ENCODE peak calls at places on chromosomes 12 and 14, in eight cellular contexts. K is neuronal stem cell, J is IMR-90, S is fibroblast of lung, H is PC-3, D is HepG2, V is astrocyte, T is mammary epithelial cell. O is an unnamed sample.
A peak's percentile ranks its signal among the peaks of the same experiment; 100 is the strongest.

GRCh38 chr14:45679852-45680251 is 426.9 kb upstream of the MIS18BP1 start:
- DNase-seq in J (peak; percentile 69), T (peak; percentile 66), V (peak; percentile 89), K (no peak), S (peak; percentile 92), H (peak; percentile 95), D (no peak), O (peak; percentile 56)

GRCh38 chr14:53924754-53925153 is 31.9 kb downstream of the BMP4 start:
- DNase-seq in J (peak; percentile 95), V (peak; percentile 96), D (peak; percentile 37), K (no peak), S (peak; percentile 95), H (peak; percentile 95), T (peak; percentile 93), O (peak; percentile 82)

GRCh38 chr12:132154941-132155770 is 10.9 kb downstream of the NOC4L start:
- DNase-seq in H (no peak), D (no peak), J (no peak), K (no peak), S (no peak), T (no peak), V (no peak), O (no peak)

GRCh38 chr12:104478396-104479140 is 21.8 kb downstream of the CHST11 start:
- DNase-seq in K (no peak), H (no peak), V (no peak), T (no peak), D (no peak), S (peak; percentile 38), J (no peak), O (no peak)

GRCh38 chr12:108117163-108117849 is 11.8 kb upstream of the WSCD2 start:
- DNase-seq in D (no peak), H (no peak), V (no peak), J (no peak), T (peak; percentile 61), S (no peak), K (no peak), O (no peak)

GRCh38 chr12:123990512-123990911 is 17.5 kb downstream of the ZNF664 start:
- DNase-seq in V (no peak), D (no peak), H (no peak), K (no peak), S (peak; percentile 30), J (peak; percentile 46), T (no peak), O (peak; percentile 69)

GRCh38 chr12:32780111-32780510 is 24.4 kb upstream of the YARS2 start:
- DNase-seq in S (peak; percentile 57), H (peak; percentile 53), T (no peak), K (no peak), D (no peak), J (no peak), V (peak; percentile 42), O (no peak)

GRCh38 chr12:111733340-111733739 is 33.4 kb upstream of the ALDH2 start:
- DNase-seq in T (no peak), S (no peak), V (no peak), K (no peak), D (no peak), J (no peak), H (no peak), O (no peak)

GRCh38 chr14:87149583-87150354 is 843.2 kb downstream of the GALC start:
- DNase-seq in H (no peak), D (no peak), K (no peak), S (peak; percentile 80), V (peak; percentile 77), J (peak; percentile 77), T (peak; percentile 23), O (peak; percentile 76)

GRCh38 chr12:93947486-93947885 is 200.9 kb upstream of the PLXNC1 start:
- DNase-seq in T (no peak), J (no peak), V (no peak), K (no peak), H (no peak), S (no peak), D (no peak), O (no peak)
- H3K9ac ChIP-seq in T (no peak overlapping the region), J (no peak overlapping the region), V (no peak overlapping the region), K (no peak overlapping the region), H (no peak overlapping the region), S (no peak overlapping the region), D (no peak overlapping the region), O (no peak overlapping the region)

DNA sequence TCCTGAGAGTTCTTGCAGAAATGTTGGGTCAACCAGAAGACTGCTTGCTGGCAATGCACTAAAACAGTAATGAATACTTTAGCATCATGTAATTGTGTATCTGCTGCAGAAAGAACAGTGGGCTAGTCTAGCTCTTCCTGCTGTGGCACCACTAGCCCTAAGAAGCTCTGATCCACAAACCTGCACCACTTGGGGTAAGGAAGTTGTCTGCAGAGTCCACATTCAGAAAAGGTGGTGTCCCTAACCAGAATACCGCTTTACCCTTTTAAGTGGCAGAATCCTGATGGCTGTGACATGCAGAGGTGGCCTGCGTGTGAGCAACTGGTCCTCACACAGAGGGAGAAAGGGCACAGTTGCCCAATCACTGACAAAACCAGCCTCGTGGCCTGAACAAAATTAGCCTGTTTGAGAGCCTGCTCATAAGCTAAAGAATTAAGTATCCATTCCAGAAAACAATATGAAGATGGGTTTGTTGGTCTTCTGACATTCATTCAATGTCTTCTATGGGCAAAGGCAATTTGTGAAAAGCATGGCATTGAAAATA is 165.8 kb downstream of the PPM1H start:
- DNase-seq in K (no peak), S (no peak), J (no peak), V (no peak), D (no peak), H (no peak), T (no peak), O (no peak)
- H3K9ac ChIP-seq in K (no peak overlapping the region), S (no peak overlapping the region), J (no peak overlapping the region), V (no peak overlapping the region), D (no peak overlapping the region), H (no peak overlapping the region), T (no peak overlapping the region), O (no peak overlapping the region)

DNA sequence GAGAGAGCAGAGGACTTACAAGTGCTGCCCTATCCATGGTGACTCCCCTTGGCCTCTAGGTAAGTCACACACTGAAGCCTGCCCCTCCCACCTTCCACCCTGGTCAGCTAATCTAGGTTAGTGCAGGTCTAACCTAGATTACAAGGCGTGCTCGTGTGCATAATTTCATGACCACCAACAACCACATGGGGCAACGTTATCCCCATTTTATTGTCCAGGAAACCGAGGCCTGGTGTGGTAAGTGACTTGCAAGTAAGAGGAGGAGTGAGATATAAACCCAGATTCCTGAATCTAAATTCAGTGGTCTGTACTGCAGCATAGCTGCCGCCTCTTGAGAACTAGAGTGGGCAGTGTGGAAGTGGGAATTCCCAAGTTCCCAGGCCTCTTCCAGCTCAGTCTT is 171.1 kb downstream of the DAD1 start:
- DNase-seq in J (no peak), K (no peak), S (no peak), H (no peak), D (no peak), T (no peak), V (no peak), O (no peak)
- H3K9ac ChIP-seq in J (no peak overlapping the region), K (no peak overlapping the region), S (no peak overlapping the region), H (no peak overlapping the region), D (no peak overlapping the region), T (no peak overlapping the region), V (no peak overlapping the region), O (no peak overlapping the region)

GRCh38 chr14:59582161-59582560 is 5.5 kb upstream of the CCDC175 start:
- DNase-seq in S (peak; percentile 8), J (no peak), K (no peak), T (no peak), H (no peak), D (no peak), V (no peak), O (no peak)

GRCh38 chr14:59576332-59577294 is at the start of gene CCDC175:
- DNase-seq in S (peak; percentile 77), H (peak; percentile 98), J (peak; percentile 71), K (peak; percentile 88), V (peak; percentile 56), T (peak; percentile 46), D (peak; percentile 66), O (peak; percentile 68)
- H3K9ac ChIP-seq in S (no peak within 1 kb of the TSS), H (no peak within 1 kb of the TSS), J (peak within 1 kb of the TSS; percentile 13), K (peak within 1 kb of the TSS; percentile 83), V (peak within 1 kb of the TSS; percentile 72), T (no peak within 1 kb of the TSS), D (no peak within 1 kb of the TSS), O (no peak within 1 kb of the TSS)

DNA sequence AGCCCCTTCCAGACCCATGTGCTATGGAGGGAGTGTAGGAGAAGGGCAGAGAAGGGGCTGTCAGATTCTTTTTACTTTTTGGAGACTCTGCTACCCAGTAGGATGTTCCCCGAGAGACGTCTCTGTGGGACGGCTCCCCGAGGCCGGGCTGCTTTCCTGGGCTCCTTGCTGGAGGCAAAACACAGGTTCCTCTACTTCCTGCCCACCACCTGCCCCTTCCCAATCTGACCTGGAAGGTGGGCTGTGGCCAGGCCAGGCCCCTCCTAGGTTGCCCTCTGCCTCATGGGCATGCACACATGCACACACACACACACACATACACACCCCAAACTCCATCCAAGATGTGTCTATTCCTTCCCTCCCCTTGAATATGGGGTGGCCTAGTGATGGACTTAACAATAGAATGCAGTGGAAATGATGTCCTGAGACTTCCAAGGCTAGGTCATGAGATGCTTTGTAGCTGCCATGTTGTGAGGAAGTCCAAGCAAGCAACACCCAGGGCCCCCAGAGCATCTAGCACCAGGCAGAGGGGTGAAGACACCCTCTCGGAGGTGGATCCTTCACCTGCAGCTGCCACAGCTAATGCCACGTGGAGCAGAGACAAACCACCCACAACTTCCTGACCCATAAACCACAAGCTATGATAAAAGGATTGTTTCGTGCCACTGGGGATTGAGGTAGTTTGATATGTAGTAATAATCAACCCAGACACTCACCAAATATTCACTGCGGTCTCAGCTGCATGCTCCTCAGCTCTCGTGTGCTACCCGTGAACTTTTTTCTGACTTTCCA is 1.6 kb upstream of the ASB2 start:
- DNase-seq in T (peak; percentile 42), K (no peak), J (no peak), H (no peak), D (no peak), S (peak; percentile 80), V (peak; percentile 80), O (no peak)
- H3K9ac ChIP-seq in T (no peak overlapping the region), K (no peak overlapping the region), J (no peak overlapping the region), H (no peak overlapping the region), D (no peak overlapping the region), S (no peak overlapping the region), V (no peak overlapping the region), O (no peak overlapping the region)

DNA sequence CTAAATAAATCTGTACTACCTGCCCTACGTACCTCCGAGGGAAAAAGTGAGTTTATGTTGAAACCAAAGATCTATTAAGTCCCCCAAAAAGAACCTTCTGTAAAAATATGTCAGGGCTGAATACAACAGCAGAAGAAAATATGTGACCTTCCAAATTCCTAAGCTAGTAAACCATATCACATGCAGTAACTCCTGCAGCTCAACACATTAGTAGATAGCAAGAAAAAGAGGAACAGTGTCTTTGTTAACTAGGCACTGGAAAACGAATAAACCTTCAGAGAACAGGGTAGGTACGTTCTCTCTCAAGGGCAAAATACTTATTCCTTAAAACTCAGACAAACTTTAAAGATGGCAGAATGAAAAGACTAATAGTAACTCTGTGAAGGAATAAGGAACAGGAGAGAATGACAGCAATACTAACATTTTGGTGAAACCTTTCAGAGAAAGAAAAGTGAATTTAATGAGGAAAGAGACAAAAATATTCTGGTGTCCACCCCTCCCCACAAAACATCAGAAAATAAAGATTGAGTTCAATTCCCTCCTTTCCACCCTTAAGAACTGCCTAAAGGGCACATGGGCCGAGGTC is 18.0 kb downstream of the CBX5 start:
- DNase-seq in V (no peak), S (peak; percentile 41), D (no peak), H (no peak), K (no peak), T (no peak), J (no peak), O (peak; percentile 45)
- H3K9ac ChIP-seq in V (peak overlapping the region; percentile 63), S (no peak overlapping the region), D (no peak overlapping the region), H (no peak overlapping the region), K (no peak overlapping the region), T (no peak overlapping the region), J (peak overlapping the region; percentile 14), O (peak overlapping the region; percentile 7)

GRCh38 chr12:82687020-82687951 is 580 bp downstream of the TMTC2 start:
- DNase-seq in T (peak; percentile 71), D (no peak), K (peak; percentile 42), H (peak; percentile 56), V (peak; percentile 34), S (peak; percentile 36), J (peak; percentile 9), O (peak; percentile 74)
- H3K9ac ChIP-seq in T (peak overlapping the region; percentile 82), D (peak overlapping the region; percentile 52), K (peak overlapping the region; percentile 95), H (peak overlapping the region; percentile 88), V (peak overlapping the region; percentile 88), S (peak overlapping the region; percentile 77), J (peak overlapping the region; percentile 52), O (peak overlapping the region; percentile 92)